ENCODE peak calls at places on chromosomes 3 and 15, in four cellular contexts. K, C, Y and S are unnamed samples.
A peak's percentile ranks its signal among the peaks of the same experiment; 100 is the strongest.

GRCh38 chr3:100184960-100185566 is 70.8 kb upstream of the FILIP1L start:
- DNase-seq in K (no peak), C (no peak), Y (no peak), S (no peak)

GRCh38 chr15:95561463-95561862 is 769.0 kb upstream of the NR2F2 start:
- DNase-seq in K (no peak), C (no peak), Y (no peak), S (no peak)

GRCh38 chr15:100759698-100760356 is 119.8 kb upstream of the ALDH1A3 start:
- DNase-seq in K (no peak), C (peak; percentile 22), Y (no peak), S (peak; percentile 4)

GRCh38 chr3:168049366-168049974 is 46.3 kb downstream of the GOLIM4 start:
- DNase-seq in K (no peak), C (no peak), Y (no peak), S (no peak)

GRCh38 chr3:55198554-55198953 is 270.7 kb upstream of the LRTM1 start:
- DNase-seq in K (no peak), C (no peak), Y (no peak), S (no peak)

GRCh38 chr3:138066383-138066782 is 49.0 kb downstream of the DZIP1L start:
- DNase-seq in K (no peak), C (no peak), Y (no peak), S (no peak)

GRCh38 chr3:14273886-14274517 is 95.4 kb downstream of the LSM3 start:
- DNase-seq in K (no peak), C (no peak), Y (no peak), S (no peak)

GRCh38 chr3:172153335-172153861 is 114.0 kb downstream of the FNDC3B start:
- DNase-seq in K (no peak), C (no peak), Y (no peak), S (no peak)

GRCh38 chr15:81785679-81786078 is 260.1 kb downstream of the MEX3B start:
- DNase-seq in K (no peak), C (no peak), Y (no peak), S (no peak)

GRCh38 chr3:127477396-127477795 is 113.1 kb downstream of the TPRA1 start:
- DNase-seq in K (no peak), C (no peak), Y (no peak), S (no peak)

GRCh38 chr3:136787226-136787793 is 31.6 kb upstream of the SLC35G2 start:
- DNase-seq in K (no peak), C (peak; percentile 27), Y (peak; percentile 11), S (no peak)

GRCh38 chr3:81874738-81875137 is 113.3 kb upstream of the GBE1 start:
- DNase-seq in K (no peak), C (no peak), Y (no peak), S (no peak)

DNA sequence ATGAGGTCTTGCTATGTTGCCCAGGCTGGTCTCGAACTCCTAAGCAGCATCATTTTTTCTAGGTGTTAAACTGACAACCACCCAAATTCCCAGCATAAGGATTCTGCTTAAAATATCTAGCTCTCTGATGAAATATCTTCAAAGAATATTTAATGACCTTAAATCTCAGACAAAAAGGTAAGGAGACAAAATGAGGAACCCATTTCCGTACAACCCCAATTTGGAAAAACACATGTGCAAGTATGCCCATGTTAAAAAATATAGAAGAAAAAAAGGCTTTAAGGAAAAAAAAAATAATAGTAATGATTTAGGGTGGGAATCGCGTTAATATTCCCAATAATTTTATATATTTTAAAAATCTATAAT is 1.4 kb upstream of the SACM1L start:
- DNase-seq in K (no peak), C (no peak), Y (no peak), S (no peak)
- TF ChIP-seq NR2C2 in K (no peak), C (no peak), Y (no peak), S (no peak)

DNA sequence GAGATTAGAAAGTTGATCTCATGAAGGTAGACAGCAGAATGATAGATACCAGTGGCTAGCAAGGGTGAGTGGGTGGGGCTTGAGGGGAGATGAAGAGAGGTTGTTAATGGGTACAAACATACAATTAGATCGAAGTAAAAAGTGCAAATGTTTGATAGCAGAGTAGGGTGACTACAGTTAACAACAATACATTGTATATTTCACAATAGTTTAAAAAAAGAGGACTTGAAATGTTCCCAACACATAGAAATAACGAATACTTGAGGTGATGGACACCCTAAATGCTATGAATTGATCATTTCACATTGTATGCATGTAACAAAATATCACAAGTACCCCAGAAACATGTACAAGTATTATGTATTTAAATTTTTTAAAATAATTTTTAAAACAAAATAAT is 47.3 kb downstream of the ADAM10 start:
- DNase-seq in K (no peak), C (no peak), Y (no peak), S (no peak)
- TF ChIP-seq NR2C2 in K (no peak), C (no peak), Y (no peak), S (no peak)

GRCh38 chr3:122577409-122578028 is at the start of gene PARP15:
- DNase-seq in K (no peak), C (no peak), Y (peak; percentile 7), S (peak; percentile 55)

GRCh38 chr3:122578110-122578740 is 775 bp downstream of the PARP15 start:
- DNase-seq in K (no peak), C (no peak), Y (no peak), S (no peak)

GRCh38 chr3:122568755-122569154 is 4.6 kb downstream of the DTX3L start:
- DNase-seq in K (no peak), C (no peak), Y (no peak), S (no peak)

GRCh38 chr3:122576174-122576940 is 1.1 kb upstream of the PARP15 start:
- DNase-seq in K (peak; percentile 100), C (no peak), Y (no peak), S (no peak)

DNA sequence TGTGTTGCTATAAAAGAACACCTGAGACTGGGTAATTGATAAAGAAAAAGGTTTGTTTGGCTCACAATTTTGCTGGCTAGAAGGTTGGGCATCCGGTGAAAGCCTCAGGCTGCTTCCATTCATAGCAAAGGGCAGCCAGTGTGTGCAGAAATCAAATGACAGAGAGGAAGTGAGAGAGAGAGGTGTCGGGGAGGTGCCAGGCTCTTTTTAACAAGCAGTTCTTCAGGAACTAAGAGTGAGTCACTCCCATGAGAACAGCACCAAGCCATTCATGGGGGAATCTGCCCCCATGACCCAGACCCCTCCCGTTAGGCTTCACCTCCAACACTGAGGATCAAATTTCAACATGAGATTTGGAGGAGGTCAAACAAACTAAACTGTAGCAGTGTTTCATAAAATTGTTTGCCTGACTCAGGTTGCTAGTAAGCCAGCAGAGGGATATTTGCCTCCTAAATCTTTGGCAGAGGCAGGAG is 4.5 kb upstream of the PARP15 start:
- DNase-seq in K (peak; percentile 77), C (peak; percentile 88), Y (peak; percentile 13), S (no peak)
- TF ChIP-seq NR2C2 in K (no peak), C (peak; percentile 68), Y (peak; percentile 51), S (no peak)

GRCh38 chr15:66996099-66996498 is 69.3 kb upstream of the SMAD3 start:
- DNase-seq in K (no peak), C (no peak), Y (no peak), S (no peak)

GRCh38 chr15:66999046-66999557 is 66.3 kb upstream of the SMAD3 start:
- DNase-seq in K (no peak), C (no peak), Y (no peak), S (no peak)

GRCh38 chr15:66999601-67000000 is 65.8 kb upstream of the SMAD3 start:
- DNase-seq in K (no peak), C (no peak), Y (no peak), S (no peak)

GRCh38 chr15:66995257-66995656 is 70.1 kb upstream of the SMAD3 start:
- DNase-seq in K (no peak), C (no peak), Y (no peak), S (no peak)

DNA sequence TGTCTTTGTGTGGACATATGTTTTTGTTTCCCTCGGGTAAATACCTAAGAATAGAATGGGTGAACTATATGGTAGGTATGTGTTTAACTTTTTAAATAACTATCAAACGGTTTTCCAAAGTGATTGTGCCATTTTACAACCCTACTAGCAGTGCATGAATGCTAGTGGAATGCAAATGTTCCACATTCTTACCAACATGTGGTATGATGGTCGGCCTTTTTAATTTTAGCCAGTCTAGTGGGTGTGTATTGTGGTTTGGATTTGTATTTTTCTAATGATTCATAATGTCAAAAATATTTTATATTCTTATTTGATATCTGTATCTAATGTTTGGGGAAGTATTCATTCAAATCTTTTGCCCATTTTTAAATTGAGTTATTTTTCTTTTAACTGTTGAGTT is 68.2 kb upstream of the SMAD3 start:
- DNase-seq in K (no peak), C (no peak), Y (no peak), S (no peak)
- TF ChIP-seq NR2C2 in K (no peak), C (no peak), Y (no peak), S (no peak)